ENCODE peak calls at places on chromosomes 5 and 9, in five cellular contexts. One of them, this sample, is unnamed.

GRCh38 chr5:86646671-86647070 is 28.9 kb downstream of the COX7C start:
- DNase-seq in naive B cell: no peak
- DNase-seq in NAMALWA: no peak
- DNase-seq in GM23248: no peak
- DNase-seq in effector memory CD8-positive, alpha-beta T cell: no peak
- DNase-seq in this sample: no peak

GRCh38 chr9:98888794-98889495 is 54.8 kb upstream of the COL15A1 start:
- DNase-seq in naive B cell: no peak
- DNase-seq in NAMALWA: no peak
- DNase-seq in GM23248: peak; percentile 59
- DNase-seq in effector memory CD8-positive, alpha-beta T cell: no peak
- DNase-seq in this sample: no peak

GRCh38 chr9:70094747-70095146 is 51.1 kb downstream of the MAMDC2 start:
- DNase-seq in naive B cell: no peak
- DNase-seq in NAMALWA: no peak
- DNase-seq in GM23248: no peak
- DNase-seq in effector memory CD8-positive, alpha-beta T cell: no peak
- DNase-seq in this sample: no peak

GRCh38 chr5:135033026-135033861 is 784 bp downstream of the PITX1 start:
- DNase-seq in naive B cell: no peak
- DNase-seq in NAMALWA: peak; percentile 52
- DNase-seq in GM23248: peak; percentile 54
- DNase-seq in effector memory CD8-positive, alpha-beta T cell: no peak
- DNase-seq in this sample: no peak

GRCh38 chr5:109920736-109921135 is 231.0 kb downstream of the MAN2A1 start:
- DNase-seq in naive B cell: no peak
- DNase-seq in NAMALWA: no peak
- DNase-seq in GM23248: no peak
- DNase-seq in effector memory CD8-positive, alpha-beta T cell: no peak
- DNase-seq in this sample: no peak

GRCh38 chr9:126335837-126336236 is 9.2 kb downstream of the MVB12B start:
- DNase-seq in naive B cell: no peak
- DNase-seq in NAMALWA: no peak
- DNase-seq in GM23248: no peak
- DNase-seq in effector memory CD8-positive, alpha-beta T cell: no peak
- DNase-seq in this sample: peak; percentile 33

GRCh38 chr9:69583641-69584234 is 88.4 kb downstream of the APBA1 start:
- DNase-seq in naive B cell: no peak
- DNase-seq in NAMALWA: no peak
- DNase-seq in GM23248: peak; percentile 35
- DNase-seq in effector memory CD8-positive, alpha-beta T cell: no peak
- DNase-seq in this sample: no peak

GRCh38 chr9:2817987-2818386 is 25.9 kb downstream of the PUM3 start:
- DNase-seq in naive B cell: no peak
- DNase-seq in NAMALWA: no peak
- DNase-seq in GM23248: peak; percentile 78
- DNase-seq in effector memory CD8-positive, alpha-beta T cell: no peak
- DNase-seq in this sample: no peak

GRCh38 chr9:95023217-95024003 is 294.1 kb downstream of the FANCC start:
- DNase-seq in naive B cell: no peak
- DNase-seq in NAMALWA: no peak
- DNase-seq in GM23248: peak; percentile 95
- DNase-seq in effector memory CD8-positive, alpha-beta T cell: no peak
- DNase-seq in this sample: no peak

GRCh38 chr5:131431794-131432193 is 167.9 kb downstream of the CDC42SE2 start:
- DNase-seq in naive B cell: no peak
- DNase-seq in NAMALWA: no peak
- DNase-seq in GM23248: no peak
- DNase-seq in effector memory CD8-positive, alpha-beta T cell: no peak
- DNase-seq in this sample: no peak

GRCh38 chr9:136539427-136540412 is 6.1 kb downstream of the NOTCH1 start:
- DNase-seq in naive B cell: peak; percentile 77
- DNase-seq in NAMALWA: peak; percentile 58
- DNase-seq in GM23248: no peak
- DNase-seq in effector memory CD8-positive, alpha-beta T cell: peak; percentile 62
- DNase-seq in this sample: peak; percentile 51

GRCh38 chr9:129823163-129823933 is 588 bp downstream of the TOR1A start:
- DNase-seq in naive B cell: no peak
- DNase-seq in NAMALWA: no peak
- DNase-seq in GM23248: peak; percentile 69
- DNase-seq in effector memory CD8-positive, alpha-beta T cell: peak; percentile 20
- DNase-seq in this sample: no peak

GRCh38 chr5:127562252-127562651 is 44.8 kb downstream of the PRRC1 start:
- DNase-seq in naive B cell: no peak
- DNase-seq in NAMALWA: peak; percentile 29
- DNase-seq in GM23248: no peak
- DNase-seq in effector memory CD8-positive, alpha-beta T cell: no peak
- DNase-seq in this sample: peak; percentile 44

GRCh38 chr9:23123048-23123632 is 676.5 kb downstream of the DMRTA1 start:
- DNase-seq in naive B cell: peak; percentile 1
- DNase-seq in NAMALWA: peak; percentile 61
- DNase-seq in GM23248: peak; percentile 53
- DNase-seq in effector memory CD8-positive, alpha-beta T cell: no peak
- DNase-seq in this sample: peak; percentile 13

GRCh38 chr5:95822408-95823240 is at the start of gene GLRX:
- DNase-seq in naive B cell: peak; percentile 55
- DNase-seq in NAMALWA: peak; percentile 84
- DNase-seq in GM23248: peak; percentile 97
- DNase-seq in effector memory CD8-positive, alpha-beta T cell: peak; percentile 47
- DNase-seq in this sample: peak; percentile 66

GRCh38 chr5:151254533-151254932 is 1.5 kb downstream of the GM2A start:
- DNase-seq in naive B cell: no peak
- DNase-seq in NAMALWA: peak; percentile 26
- DNase-seq in GM23248: no peak
- DNase-seq in effector memory CD8-positive, alpha-beta T cell: no peak
- DNase-seq in this sample: no peak

GRCh38 chr5:43730832-43731342 is 127.9 kb downstream of the NNT start:
- DNase-seq in naive B cell: no peak
- DNase-seq in NAMALWA: no peak
- DNase-seq in GM23248: no peak
- DNase-seq in effector memory CD8-positive, alpha-beta T cell: no peak
- DNase-seq in this sample: no peak

GRCh38 chr9:8733096-8733954 is 933.7 kb upstream of the DMAC1 start:
- DNase-seq in naive B cell: no peak
- DNase-seq in NAMALWA: no peak
- DNase-seq in GM23248: no peak
- DNase-seq in effector memory CD8-positive, alpha-beta T cell: no peak
- DNase-seq in this sample: peak; percentile 67

GRCh38 chr5:95620870-95621838 is 1.3 kb downstream of the GPR150 start:
- DNase-seq in naive B cell: peak; percentile 36
- DNase-seq in NAMALWA: no peak
- DNase-seq in GM23248: peak; percentile 65
- DNase-seq in effector memory CD8-positive, alpha-beta T cell: peak; percentile 27
- DNase-seq in this sample: no peak

GRCh38 chr5:38265546-38266179 is 7.3 kb downstream of the EGFLAM start:
- DNase-seq in naive B cell: no peak
- DNase-seq in NAMALWA: peak; percentile 71
- DNase-seq in GM23248: peak; percentile 63
- DNase-seq in effector memory CD8-positive, alpha-beta T cell: no peak
- DNase-seq in this sample: peak; percentile 65

GRCh38 chr5:126681970-126682369 is 81.2 kb downstream of the PHAX start:
- DNase-seq in naive B cell: no peak
- DNase-seq in NAMALWA: no peak
- DNase-seq in GM23248: no peak
- DNase-seq in effector memory CD8-positive, alpha-beta T cell: no peak
- DNase-seq in this sample: no peak

GRCh38 chr5:37211661-37212060 is 37.5 kb downstream of the CPLANE1 start:
- DNase-seq in naive B cell: no peak
- DNase-seq in NAMALWA: no peak
- DNase-seq in GM23248: no peak
- DNase-seq in effector memory CD8-positive, alpha-beta T cell: no peak
- DNase-seq in this sample: no peak

GRCh38 chr5:134430001-134430569 is 18.4 kb upstream of the CDKN2AIPNL start:
- DNase-seq in naive B cell: no peak
- DNase-seq in NAMALWA: no peak
- DNase-seq in GM23248: no peak
- DNase-seq in effector memory CD8-positive, alpha-beta T cell: no peak
- DNase-seq in this sample: no peak

GRCh38 chr9:123796618-123797484 is 133.1 kb downstream of the DENND1A start:
- DNase-seq in naive B cell: no peak
- DNase-seq in NAMALWA: no peak
- DNase-seq in GM23248: peak; percentile 1
- DNase-seq in effector memory CD8-positive, alpha-beta T cell: no peak
- DNase-seq in this sample: no peak

GRCh38 chr9:37031902-37032301 is 2.2 kb downstream of the PAX5 start:
- DNase-seq in naive B cell: no peak
- DNase-seq in NAMALWA: peak; percentile 55
- DNase-seq in GM23248: no peak
- DNase-seq in effector memory CD8-positive, alpha-beta T cell: no peak
- DNase-seq in this sample: no peak

GRCh38 chr9:6870650-6871477 is 113.1 kb downstream of the KDM4C start:
- DNase-seq in naive B cell: no peak
- DNase-seq in NAMALWA: no peak
- DNase-seq in GM23248: no peak
- DNase-seq in effector memory CD8-positive, alpha-beta T cell: no peak
- DNase-seq in this sample: no peak

GRCh38 chr5:2038337-2039179 is 155.8 kb upstream of the IRX4 start:
- DNase-seq in naive B cell: peak; percentile 48
- DNase-seq in NAMALWA: peak; percentile 49
- DNase-seq in GM23248: peak; percentile 67
- DNase-seq in effector memory CD8-positive, alpha-beta T cell: peak; percentile 44
- DNase-seq in this sample: peak; percentile 52

GRCh38 chr9:91164724-91165520 is 196.8 kb downstream of the AUH start:
- DNase-seq in naive B cell: no peak
- DNase-seq in NAMALWA: no peak
- DNase-seq in GM23248: peak; percentile 97
- DNase-seq in effector memory CD8-positive, alpha-beta T cell: peak; percentile 51
- DNase-seq in this sample: no peak

GRCh38 chr5:35438288-35438687 is 179.4 kb upstream of the SPEF2 start:
- DNase-seq in naive B cell: no peak
- DNase-seq in NAMALWA: no peak
- DNase-seq in GM23248: no peak
- DNase-seq in effector memory CD8-positive, alpha-beta T cell: no peak
- DNase-seq in this sample: no peak

GRCh38 chr5:93092349-93093105 is 488.5 kb downstream of the NR2F1-AS1 start:
- DNase-seq in naive B cell: no peak
- DNase-seq in NAMALWA: no peak
- DNase-seq in GM23248: peak; percentile 47
- DNase-seq in effector memory CD8-positive, alpha-beta T cell: no peak
- DNase-seq in this sample: peak; percentile 10

GRCh38 chr5:175535781-175536180 is 57.4 kb downstream of the SFXN1 start:
- DNase-seq in naive B cell: no peak
- DNase-seq in NAMALWA: no peak
- DNase-seq in GM23248: no peak
- DNase-seq in effector memory CD8-positive, alpha-beta T cell: no peak
- DNase-seq in this sample: no peak

GRCh38 chr5:163269624-163270023 is 167.8 kb upstream of the CCNG1 start:
- DNase-seq in naive B cell: no peak
- DNase-seq in NAMALWA: peak; percentile 9
- DNase-seq in GM23248: no peak
- DNase-seq in effector memory CD8-positive, alpha-beta T cell: no peak
- DNase-seq in this sample: no peak

GRCh38 chr9:128689820-128690683 is 1.0 kb downstream of the SET start:
- DNase-seq in naive B cell: peak; percentile 47
- DNase-seq in NAMALWA: peak; percentile 45
- DNase-seq in GM23248: peak; percentile 74
- DNase-seq in effector memory CD8-positive, alpha-beta T cell: peak; percentile 26
- DNase-seq in this sample: peak; percentile 29

GRCh38 chr5:168851902-168852321 is 272.7 kb upstream of the PANK3 start:
- DNase-seq in naive B cell: no peak
- DNase-seq in NAMALWA: peak; percentile 7
- DNase-seq in GM23248: no peak
- DNase-seq in effector memory CD8-positive, alpha-beta T cell: no peak
- DNase-seq in this sample: no peak

GRCh38 chr9:35599763-35600604 is 5.1 kb upstream of the TESK1 start:
- DNase-seq in naive B cell: no peak
- DNase-seq in NAMALWA: peak; percentile 49
- DNase-seq in GM23248: peak; percentile 16
- DNase-seq in effector memory CD8-positive, alpha-beta T cell: no peak
- DNase-seq in this sample: no peak

GRCh38 chr9:105713260-105713938 is 19.1 kb downstream of the TMEM38B start:
- DNase-seq in naive B cell: no peak
- DNase-seq in NAMALWA: no peak
- DNase-seq in GM23248: no peak
- DNase-seq in effector memory CD8-positive, alpha-beta T cell: no peak
- DNase-seq in this sample: no peak

GRCh38 chr5:139861021-139861888 is 65.6 kb downstream of the PSD2 start:
- DNase-seq in naive B cell: no peak
- DNase-seq in NAMALWA: no peak
- DNase-seq in GM23248: no peak
- DNase-seq in effector memory CD8-positive, alpha-beta T cell: no peak
- DNase-seq in this sample: no peak

GRCh38 chr9:124198948-124199347 is 58.8 kb upstream of the NEK6 start:
- DNase-seq in naive B cell: no peak
- DNase-seq in NAMALWA: no peak
- DNase-seq in GM23248: no peak
- DNase-seq in effector memory CD8-positive, alpha-beta T cell: no peak
- DNase-seq in this sample: no peak

GRCh38 chr5:95184924-95185323 is 100.0 kb downstream of the MCTP1 start:
- DNase-seq in naive B cell: no peak
- DNase-seq in NAMALWA: no peak
- DNase-seq in GM23248: no peak
- DNase-seq in effector memory CD8-positive, alpha-beta T cell: no peak
- DNase-seq in this sample: no peak

GRCh38 chr5:42621662-42622061 is 135.0 kb upstream of the CCDC152 start:
- DNase-seq in naive B cell: no peak
- DNase-seq in NAMALWA: no peak
- DNase-seq in GM23248: no peak
- DNase-seq in effector memory CD8-positive, alpha-beta T cell: no peak
- DNase-seq in this sample: no peak